ENCODE peak calls at places on chromosome 9, in five cellular contexts. One of them, this sample, is unnamed.

GRCh38 chr9:112338561-112338960 is 5.1 kb upstream of the PTBP3 start:
- DNase-seq in bronchial epithelial cell: peak
- DNase-seq in cardiac fibroblast: peak
- DNase-seq in osteocyte: no peak
- DNase-seq in PC-9: no peak
- DNase-seq in this sample: no peak

GRCh38 chr9:72524820-72525539 is 3.6 kb downstream of the TMC1 start:
- DNase-seq in cardiac fibroblast: peak
- DNase-seq in bronchial epithelial cell: peak
- DNase-seq in osteocyte: no peak
- DNase-seq in PC-9: peak
- DNase-seq in this sample: no peak

GRCh38 chr9:86413966-86414880 is 60.0 kb upstream of the TUT7 start:
- DNase-seq in PC-9: no peak
- DNase-seq in cardiac fibroblast: peak
- DNase-seq in bronchial epithelial cell: peak
- DNase-seq in osteocyte: no peak
- DNase-seq in this sample: no peak

GRCh38 chr9:125631391-125632085 is 75.5 kb downstream of the MAPKAP1 start:
- DNase-seq in osteocyte: no peak
- DNase-seq in cardiac fibroblast: peak
- DNase-seq in PC-9: no peak
- DNase-seq in bronchial epithelial cell: peak
- DNase-seq in this sample: no peak

GRCh38 chr9:21558627-21559401 is 76.7 kb upstream of the IFNE start:
- DNase-seq in cardiac fibroblast: peak
- DNase-seq in osteocyte: no peak
- DNase-seq in bronchial epithelial cell: peak
- DNase-seq in PC-9: no peak
- DNase-seq in this sample: no peak

GRCh38 chr9:113609562-113610318 is 146.2 kb downstream of the RGS3 start:
- DNase-seq in bronchial epithelial cell: no peak
- DNase-seq in cardiac fibroblast: peak
- DNase-seq in osteocyte: no peak
- DNase-seq in PC-9: no peak
- DNase-seq in this sample: no peak

GRCh38 chr9:128724744-128725211 is 851 bp upstream of the ZDHHC12 start:
- DNase-seq in cardiac fibroblast: peak
- DNase-seq in bronchial epithelial cell: peak
- DNase-seq in osteocyte: no peak
- DNase-seq in PC-9: peak
- DNase-seq in this sample: no peak

GRCh38 chr9:9337129-9337528 is 1275.7 kb downstream of the PTPRD start:
- DNase-seq in osteocyte: no peak
- DNase-seq in PC-9: no peak
- DNase-seq in cardiac fibroblast: no peak
- DNase-seq in bronchial epithelial cell: no peak
- DNase-seq in this sample: no peak

GRCh38 chr9:113910036-113910639 is 34.0 kb downstream of the ZNF618 start:
- DNase-seq in PC-9: no peak
- DNase-seq in bronchial epithelial cell: no peak
- DNase-seq in osteocyte: peak
- DNase-seq in cardiac fibroblast: no peak
- DNase-seq in this sample: no peak

GRCh38 chr9:68683433-68683832 is 21.6 kb upstream of the PIP5K1B start:
- DNase-seq in bronchial epithelial cell: no peak
- DNase-seq in cardiac fibroblast: no peak
- DNase-seq in PC-9: no peak
- DNase-seq in osteocyte: no peak
- DNase-seq in this sample: no peak

GRCh38 chr9:100700689-100701318 is 122.9 kb downstream of the CAVIN4 start:
- DNase-seq in osteocyte: no peak
- DNase-seq in PC-9: no peak
- DNase-seq in cardiac fibroblast: peak
- DNase-seq in bronchial epithelial cell: peak
- DNase-seq in this sample: no peak

GRCh38 chr9:134411451-134412297 is 85.4 kb downstream of the RXRA start:
- DNase-seq in bronchial epithelial cell: no peak
- DNase-seq in osteocyte: no peak
- DNase-seq in cardiac fibroblast: peak
- DNase-seq in PC-9: peak
- DNase-seq in this sample: no peak

DNA sequence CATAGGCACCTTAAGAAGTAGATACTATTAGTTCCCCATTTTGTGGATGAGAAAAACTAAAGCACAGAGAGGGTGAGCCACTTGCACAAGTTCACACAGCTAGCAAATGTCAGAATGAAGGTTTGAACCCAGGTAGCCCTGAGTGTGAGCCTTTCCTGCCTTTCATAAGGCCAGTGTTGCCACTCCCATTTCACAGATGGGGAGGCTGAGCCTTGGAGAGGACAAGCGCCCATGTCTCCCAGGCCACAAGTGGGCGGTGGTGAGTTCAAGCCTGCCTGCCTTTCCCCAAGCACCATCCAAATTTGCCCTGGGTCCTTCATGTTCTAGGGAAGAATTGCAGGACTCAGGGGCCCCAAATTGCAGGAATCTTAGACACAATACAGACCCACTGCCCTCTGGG is 50.6 kb downstream of the LHX2 start:
- DNase-seq in osteocyte: no peak
- DNase-seq in PC-9: no peak
- DNase-seq in bronchial epithelial cell: no peak
- DNase-seq in cardiac fibroblast: no peak
- DNase-seq in this sample: no peak
- TF ChIP-seq CTCF in osteocyte: peak
- TF ChIP-seq CTCF in PC-9: peak
- TF ChIP-seq CTCF in bronchial epithelial cell: no peak
- TF ChIP-seq CTCF in cardiac fibroblast: peak
- TF ChIP-seq CTCF in this sample: no peak

DNA sequence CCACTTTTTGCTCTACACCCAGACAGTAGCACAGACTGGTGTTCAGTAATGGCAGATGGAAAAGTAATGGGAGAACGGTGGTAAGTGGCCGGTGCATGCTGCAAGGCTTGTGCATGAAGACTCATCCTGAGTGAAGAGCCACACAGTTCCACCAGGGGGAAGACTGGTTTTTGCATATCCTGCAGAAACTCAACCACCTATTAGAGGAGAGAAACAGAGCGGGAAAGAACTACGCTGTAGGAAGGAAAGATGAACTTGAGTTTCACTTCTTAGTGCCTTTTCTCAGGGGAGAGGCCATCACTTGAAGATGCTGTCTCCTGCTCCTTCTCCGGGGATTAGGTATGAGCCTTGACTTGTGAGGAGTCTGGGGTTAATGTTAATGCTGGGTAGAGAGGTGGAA is 9.4 kb upstream of the PRSS3 start:
- DNase-seq in cardiac fibroblast: peak
- DNase-seq in PC-9: no peak
- DNase-seq in osteocyte: no peak
- DNase-seq in bronchial epithelial cell: no peak
- DNase-seq in this sample: no peak
- TF ChIP-seq CTCF in cardiac fibroblast: peak
- TF ChIP-seq CTCF in PC-9: no peak
- TF ChIP-seq CTCF in osteocyte: peak
- TF ChIP-seq CTCF in bronchial epithelial cell: peak
- TF ChIP-seq CTCF in this sample: peak

GRCh38 chr9:5876711-5877110 is 14.0 kb upstream of the MLANA start:
- DNase-seq in bronchial epithelial cell: peak
- DNase-seq in PC-9: no peak
- DNase-seq in osteocyte: no peak
- DNase-seq in cardiac fibroblast: no peak
- DNase-seq in this sample: no peak
- TF ChIP-seq CTCF in bronchial epithelial cell: no peak
- TF ChIP-seq CTCF in PC-9: no peak
- TF ChIP-seq CTCF in osteocyte: no peak
- TF ChIP-seq CTCF in cardiac fibroblast: no peak
- TF ChIP-seq CTCF in this sample: no peak

DNA sequence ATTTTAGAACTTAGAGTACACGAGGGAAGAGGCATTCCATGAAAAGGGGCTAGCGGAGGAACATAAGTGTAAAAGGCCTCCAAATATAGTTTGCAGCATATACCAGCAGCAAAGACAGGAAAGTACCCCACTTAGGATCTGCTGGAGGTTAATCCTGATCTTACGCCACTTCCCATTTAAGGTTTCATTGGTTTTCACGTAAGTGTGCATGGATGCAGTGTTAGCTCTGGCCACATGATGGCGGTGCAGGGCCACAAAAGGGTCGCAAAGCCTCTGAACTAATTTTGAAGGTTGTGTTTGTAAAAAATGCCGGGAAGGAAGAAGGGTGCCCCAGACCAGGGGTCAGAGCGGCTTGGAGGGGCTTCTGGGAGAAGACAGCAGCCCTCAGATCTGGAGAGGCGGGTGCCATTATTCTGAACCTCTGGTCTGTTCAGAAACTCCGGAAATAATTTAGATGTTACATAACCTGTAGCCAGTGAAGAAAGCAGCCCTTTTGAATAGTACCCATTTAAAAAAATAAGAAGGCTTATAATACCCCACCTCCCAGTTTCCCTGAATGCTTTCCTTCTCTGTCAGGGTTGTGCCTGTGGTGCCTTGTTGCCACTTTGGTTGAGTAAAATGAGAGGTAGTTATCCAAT is 59.5 kb upstream of the TLR4 start:
- DNase-seq in PC-9: peak
- DNase-seq in bronchial epithelial cell: peak
- DNase-seq in cardiac fibroblast: peak
- DNase-seq in osteocyte: peak
- DNase-seq in this sample: peak
- TF ChIP-seq CTCF in PC-9: peak
- TF ChIP-seq CTCF in bronchial epithelial cell: peak
- TF ChIP-seq CTCF in cardiac fibroblast: peak
- TF ChIP-seq CTCF in osteocyte: peak
- TF ChIP-seq CTCF in this sample: peak

GRCh38 chr9:110340306-110340705 is 2.6 kb upstream of the TXNDC8 start:
- DNase-seq in PC-9: no peak
- DNase-seq in cardiac fibroblast: peak
- DNase-seq in bronchial epithelial cell: peak
- DNase-seq in osteocyte: no peak
- DNase-seq in this sample: no peak
- TF ChIP-seq CTCF in PC-9: peak
- TF ChIP-seq CTCF in cardiac fibroblast: peak
- TF ChIP-seq CTCF in bronchial epithelial cell: peak
- TF ChIP-seq CTCF in osteocyte: peak
- TF ChIP-seq CTCF in this sample: peak

GRCh38 chr9:13281356-13282016 is 2.0 kb upstream of the MPDZ start:
- DNase-seq in osteocyte: no peak
- DNase-seq in bronchial epithelial cell: no peak
- DNase-seq in PC-9: no peak
- DNase-seq in cardiac fibroblast: no peak
- DNase-seq in this sample: no peak

GRCh38 chr9:13279284-13280162 is at the start of gene MPDZ:
- DNase-seq in PC-9: peak
- DNase-seq in osteocyte: peak
- DNase-seq in cardiac fibroblast: peak
- DNase-seq in bronchial epithelial cell: peak
- DNase-seq in this sample: peak

GRCh38 chr9:13278368-13279246 is 885 bp downstream of the MPDZ start:
- DNase-seq in PC-9: peak
- DNase-seq in osteocyte: peak
- DNase-seq in cardiac fibroblast: peak
- DNase-seq in bronchial epithelial cell: peak
- DNase-seq in this sample: peak

GRCh38 chr9:13282998-13283397 is 3.5 kb upstream of the MPDZ start:
- DNase-seq in bronchial epithelial cell: no peak
- DNase-seq in osteocyte: no peak
- DNase-seq in PC-9: no peak
- DNase-seq in cardiac fibroblast: peak
- DNase-seq in this sample: no peak

GRCh38 chr9:13284011-13284410 is 4.5 kb upstream of the MPDZ start:
- DNase-seq in cardiac fibroblast: no peak
- DNase-seq in PC-9: no peak
- DNase-seq in osteocyte: no peak
- DNase-seq in bronchial epithelial cell: no peak
- DNase-seq in this sample: no peak
- TF ChIP-seq CTCF in cardiac fibroblast: no peak
- TF ChIP-seq CTCF in PC-9: no peak
- TF ChIP-seq CTCF in osteocyte: no peak
- TF ChIP-seq CTCF in bronchial epithelial cell: no peak
- TF ChIP-seq CTCF in this sample: no peak

GRCh38 chr9:2120926-2121689 is 106.0 kb downstream of the SMARCA2 start:
- DNase-seq in bronchial epithelial cell: peak
- DNase-seq in cardiac fibroblast: peak
- DNase-seq in PC-9: peak
- DNase-seq in osteocyte: no peak
- DNase-seq in this sample: no peak
- TF ChIP-seq CTCF in bronchial epithelial cell: peak
- TF ChIP-seq CTCF in cardiac fibroblast: peak
- TF ChIP-seq CTCF in PC-9: peak
- TF ChIP-seq CTCF in osteocyte: peak
- TF ChIP-seq CTCF in this sample: no peak

GRCh38 chr9:119963258-119963797 is 594.1 kb upstream of the BRINP1 start:
- DNase-seq in osteocyte: no peak
- DNase-seq in bronchial epithelial cell: no peak
- DNase-seq in PC-9: no peak
- DNase-seq in cardiac fibroblast: peak
- DNase-seq in this sample: no peak
- TF ChIP-seq CTCF in osteocyte: no peak
- TF ChIP-seq CTCF in bronchial epithelial cell: no peak
- TF ChIP-seq CTCF in PC-9: no peak
- TF ChIP-seq CTCF in cardiac fibroblast: no peak
- TF ChIP-seq CTCF in this sample: no peak

GRCh38 chr9:91433180-91433579 is 9.5 kb upstream of the NFIL3 start:
- DNase-seq in osteocyte: no peak
- DNase-seq in PC-9: peak
- DNase-seq in cardiac fibroblast: peak
- DNase-seq in bronchial epithelial cell: peak
- DNase-seq in this sample: no peak
- TF ChIP-seq CTCF in osteocyte: peak
- TF ChIP-seq CTCF in PC-9: peak
- TF ChIP-seq CTCF in cardiac fibroblast: peak
- TF ChIP-seq CTCF in bronchial epithelial cell: peak
- TF ChIP-seq CTCF in this sample: peak